ENCODE peak calls at places on chromosomes 13 and 19, in nine cellular contexts. M is MM.1S, N is PC-3, V is OCI-LY7, T is HCT116, E is GM23338, G is GM23248, J is SK-N-SH, F is hepatocyte. L is an unnamed sample.

GRCh38 chr19:53927745-53928144 is 18.7 kb downstream of the CACNG7 start:
- DNase-seq in M (peak), N (peak), V (peak), T (no peak), E (peak), G (peak), J (no peak), F (peak), L (peak)

GRCh38 chr13:33164331-33164730 is 121.2 kb downstream of the STARD13 start:
- DNase-seq in M (no peak), N (no peak), V (no peak), T (no peak), E (no peak), G (no peak), J (no peak), F (no peak), L (no peak)

GRCh38 chr19:47723573-47723923 is 10.3 kb downstream of the EHD2 start:
- DNase-seq in M (no peak), N (peak), V (no peak), T (no peak), E (no peak), G (peak), J (no peak), F (peak), L (no peak)

GRCh38 chr13:30963794-30964193 is 31.3 kb downstream of the TEX26 start:
- DNase-seq in M (no peak), N (peak), V (no peak), T (no peak), E (no peak), G (peak), J (no peak), F (peak), L (no peak)

GRCh38 chr13:25738342-25738771 is 313.5 kb downstream of the SHISA2 start:
- DNase-seq in M (no peak), N (no peak), V (peak), T (no peak), E (no peak), G (peak), J (peak), F (peak), L (no peak)

GRCh38 chr19:1576242-1577089 is 8.3 kb upstream of the MEX3D start:
- DNase-seq in M (no peak), N (no peak), V (no peak), T (no peak), E (no peak), G (no peak), J (no peak), F (no peak), L (no peak)

GRCh38 chr19:23460656-23461055 is 65.4 kb upstream of the ZNF91 start:
- DNase-seq in M (no peak), N (peak), V (no peak), T (no peak), E (no peak), G (no peak), J (no peak), F (no peak), L (no peak)

GRCh38 chr13:84894749-84895148 is 904.5 kb downstream of the SLITRK6 start:
- DNase-seq in M (no peak), N (no peak), V (no peak), T (no peak), E (peak), G (no peak), J (no peak), F (no peak), L (no peak)

GRCh38 chr19:44846455-44847143 is 502 bp downstream of the NECTIN2 start:
- DNase-seq in M (no peak), N (no peak), V (no peak), T (no peak), E (peak), G (peak), J (peak), F (peak), L (peak)

GRCh38 chr19:29882719-29883105 is 59.3 kb upstream of the URI1 start:
- DNase-seq in M (no peak), N (no peak), V (no peak), T (no peak), E (peak), G (no peak), J (no peak), F (peak), L (no peak)
- H2AFZ ChIP-seq in M (no peak), N (no peak), V (no peak), T (no peak), E (peak), G (no peak), J (no peak), F (no peak), L (peak)

GRCh38 chr19:10293637-10294367 is 4.0 kb downstream of the ICAM5 start:
- DNase-seq in M (no peak), N (no peak), V (no peak), T (no peak), E (peak), G (no peak), J (no peak), F (no peak), L (peak)

GRCh38 chr19:10292789-10293636 is 3.3 kb downstream of the ICAM5 start:
- DNase-seq in M (no peak), N (peak), V (no peak), T (no peak), E (peak), G (peak), J (no peak), F (no peak), L (peak)

GRCh38 chr19:10295305-10295846 is 5.6 kb downstream of the ICAM5 start:
- DNase-seq in M (peak), N (no peak), V (peak), T (no peak), E (peak), G (peak), J (peak), F (no peak), L (peak)

GRCh38 chr19:10295847-10296591 is 6.3 kb downstream of the ICAM5 start:
- DNase-seq in M (no peak), N (no peak), V (no peak), T (no peak), E (peak), G (peak), J (peak), F (no peak), L (peak)

GRCh38 chr19:10294368-10294697 is 4.6 kb downstream of the ICAM5 start:
- DNase-seq in M (no peak), N (no peak), V (no peak), T (no peak), E (peak), G (no peak), J (no peak), F (no peak), L (peak)
- H3K4me3 ChIP-seq in M (no peak), N (no peak), V (no peak), T (no peak), E (no peak), G (no peak), J (no peak), F (no peak), L (no peak)

GRCh38 chr19:41936416-41936850 is 8.2 kb upstream of the ERFL start:
- DNase-seq in M (no peak), N (peak), V (no peak), T (no peak), E (no peak), G (peak), J (no peak), F (no peak), L (no peak)
- TF ChIP-seq EZH2phosphoT487 in M (no peak), N (no peak), V (no peak), T (no peak), E (no peak), G (no peak), J (no peak), F (no peak), L (peak)

DNA sequence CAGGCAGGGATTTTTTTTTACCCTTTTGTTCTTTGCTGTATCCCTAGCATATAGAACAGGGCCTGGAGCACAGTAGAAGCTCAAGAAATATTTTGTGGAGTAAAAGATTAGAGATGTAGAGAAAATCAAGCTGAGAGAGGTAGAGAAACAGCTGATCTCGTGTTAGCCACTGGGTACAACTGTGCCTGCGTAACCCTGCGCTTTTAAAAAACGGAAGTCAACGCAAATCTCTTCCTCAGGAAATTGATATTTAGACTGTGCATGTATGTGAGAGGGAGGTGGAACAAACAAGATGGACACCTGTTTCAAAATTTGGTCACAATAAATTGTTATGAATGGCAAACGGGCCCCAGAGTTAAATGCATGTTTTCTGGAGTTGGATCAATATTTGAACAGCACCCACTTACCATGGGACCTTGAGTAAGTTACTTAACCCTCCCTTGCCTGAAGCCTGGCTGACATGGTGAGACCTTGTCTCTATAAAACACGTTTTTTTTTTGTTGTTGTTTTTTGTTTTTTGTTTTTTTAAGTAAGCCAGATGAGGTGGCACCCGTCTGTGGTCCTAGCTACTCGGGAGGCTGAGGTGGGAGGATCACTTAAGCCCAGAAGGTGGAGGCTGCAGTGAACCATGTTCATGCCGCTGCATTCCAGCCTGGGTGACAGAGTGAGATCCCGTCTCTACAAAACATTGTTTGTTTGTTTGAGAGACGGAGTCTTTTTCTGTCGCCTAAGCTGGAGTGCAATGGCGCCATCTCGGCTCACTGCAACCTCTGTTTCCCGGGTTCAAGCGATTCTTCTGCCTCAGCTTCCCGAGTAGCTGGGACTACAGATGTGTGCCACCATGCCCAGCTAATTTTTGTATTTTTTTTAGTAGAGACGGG is 3.3 kb upstream of the EPOR start:
- DNase-seq in M (no peak), N (no peak), V (peak), T (no peak), E (no peak), G (no peak), J (no peak), F (no peak), L (no peak)
- H2AFZ ChIP-seq in M (no peak), N (no peak), V (peak), T (no peak), E (no peak), G (no peak), J (no peak), F (no peak), L (no peak)

GRCh38 chr19:35738021-35738886 is 4.0 kb downstream of the IGFLR1 start:
- DNase-seq in M (no peak), N (no peak), V (no peak), T (no peak), E (no peak), G (no peak), J (no peak), F (no peak), L (no peak)

GRCh38 chr19:35738887-35739229 is 3.4 kb downstream of the IGFLR1 start:
- DNase-seq in M (peak), N (no peak), V (no peak), T (no peak), E (no peak), G (no peak), J (no peak), F (no peak), L (no peak)

GRCh38 chr19:35740108-35740422 is 2.2 kb downstream of the IGFLR1 start:
- DNase-seq in M (no peak), N (no peak), V (no peak), T (no peak), E (no peak), G (no peak), J (no peak), F (no peak), L (peak)

GRCh38 chr19:35740423-35741215 is 1.6 kb downstream of the IGFLR1 start:
- DNase-seq in M (peak), N (peak), V (peak), T (peak), E (peak), G (peak), J (peak), F (peak), L (peak)

GRCh38 chr19:35739275-35740107 is 2.8 kb downstream of the IGFLR1 start:
- DNase-seq in M (peak), N (no peak), V (no peak), T (no peak), E (peak), G (no peak), J (no peak), F (no peak), L (no peak)
- H3K4me3 ChIP-seq in M (peak), N (peak), V (peak), T (peak), E (peak), G (peak), J (peak), F (no peak), L (peak)

DNA sequence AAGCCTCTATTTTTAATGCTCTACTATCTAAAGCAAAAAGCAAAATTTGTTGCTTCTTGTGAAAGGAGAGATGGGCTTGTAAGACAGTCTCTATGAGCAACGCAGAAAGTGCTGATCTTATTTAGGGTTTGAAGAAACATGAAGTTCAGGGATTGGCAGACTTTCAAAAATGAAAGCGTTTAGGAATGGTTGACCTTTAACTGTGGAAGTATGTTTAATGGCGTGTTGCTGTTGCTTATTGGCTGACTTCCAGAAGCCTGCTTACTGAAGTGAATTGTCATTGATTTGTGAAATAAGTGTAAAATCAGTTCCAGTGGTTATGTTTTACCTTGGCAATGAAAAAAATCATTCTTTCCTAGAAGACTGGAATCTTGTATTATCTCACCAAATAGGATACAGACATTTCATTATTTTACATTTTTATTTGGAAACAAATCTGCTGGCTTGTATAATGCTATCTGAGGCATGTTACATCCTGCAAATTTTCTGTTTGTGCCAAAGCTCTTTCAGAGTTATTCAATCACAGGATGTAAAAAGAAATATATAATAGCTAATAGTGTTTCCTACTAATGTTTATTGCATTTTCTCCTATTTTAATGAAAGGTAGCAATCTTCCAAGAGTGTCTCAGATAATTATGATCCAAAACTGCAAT is 221.3 kb upstream of the SLITRK6 start:
- DNase-seq in M (no peak), N (peak), V (no peak), T (no peak), E (no peak), G (peak), J (peak), F (peak), L (no peak)
- TF ChIP-seq EZH2phosphoT487 in M (no peak), N (no peak), V (no peak), T (no peak), E (no peak), G (no peak), J (no peak), F (no peak), L (no peak)

DNA sequence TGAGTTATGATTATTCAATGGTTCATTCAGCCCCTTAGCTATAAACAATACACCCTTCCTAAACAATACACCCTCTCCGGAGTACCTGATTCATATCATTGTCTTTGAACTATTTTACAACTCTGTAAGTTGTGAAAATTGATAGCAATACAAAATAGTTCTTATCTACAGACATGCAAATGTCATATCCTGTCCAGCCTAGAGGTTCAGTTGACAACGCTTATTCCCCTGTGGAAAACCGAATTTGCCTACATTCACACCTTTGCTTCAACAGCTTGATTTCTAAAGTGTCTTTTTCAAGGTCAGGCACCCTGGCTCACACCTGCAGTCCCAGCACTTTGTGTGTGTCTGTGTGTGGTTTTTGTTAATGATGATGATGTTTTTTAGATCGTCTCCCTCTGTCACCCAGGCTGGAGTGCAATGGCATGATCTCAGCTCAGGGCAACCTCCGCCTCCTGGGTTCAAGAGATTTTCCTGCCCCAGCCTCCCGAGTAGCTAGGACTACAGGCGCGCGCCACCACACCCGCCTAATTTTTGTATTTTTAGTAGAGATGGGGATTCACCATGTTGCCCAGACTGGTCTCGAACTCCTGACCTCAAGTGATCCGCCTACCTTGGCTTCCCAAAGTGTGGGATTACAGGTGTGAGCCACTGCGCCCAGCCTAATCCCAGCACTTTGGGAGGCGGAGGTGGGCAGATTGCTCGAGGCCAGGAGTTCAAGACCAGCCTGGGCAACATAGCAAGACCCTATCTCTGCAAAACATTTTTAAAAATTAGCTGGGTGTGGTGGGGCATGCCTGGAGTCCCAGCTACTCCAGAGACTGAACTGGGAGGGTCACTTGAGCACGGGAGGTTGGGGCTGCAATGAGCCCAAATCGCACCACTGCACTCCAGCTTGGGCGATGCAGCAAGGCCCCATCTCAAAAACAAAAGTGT is 9.6 kb downstream of the C19orf53 start:
- DNase-seq in M (no peak), N (no peak), V (peak), T (no peak), E (no peak), G (no peak), J (no peak), F (no peak), L (no peak)
- H2AFZ ChIP-seq in M (peak), N (no peak), V (peak), T (no peak), E (no peak), G (no peak), J (no peak), F (no peak), L (no peak)